ENCODE peak calls at places on chromosomes 4 and X, in four cellular contexts. A is esophagus squamous epithelium, I is astrocyte, P is Peyer's patch. E is an unnamed sample.

GRCh38 chrX:133676344-133677122 is 261.2 kb upstream of the GPC4 start:
- DNase-seq in A (no peak), P (no peak), I (no peak), E (no peak)

GRCh38 chrX:153642313-153642654 is 4.7 kb upstream of the DUSP9 start:
- DNase-seq in A (no peak), I (no peak), P (no peak), E (no peak)

GRCh38 chrX:97159916-97160800 is 276.4 kb downstream of the RPA4 start:
- DNase-seq in P (no peak), A (no peak), I (no peak), E (no peak)

GRCh38 chrX:111837226-111837625 is 38.8 kb upstream of the TRPC5OS start:
- DNase-seq in I (no peak), P (no peak), A (no peak), E (no peak)

GRCh38 chr4:620201-620600 is 5.2 kb upstream of the PDE6B start:
- DNase-seq in I (no peak), A (no peak), P (no peak), E (no peak)

GRCh38 chrX:12975999-12976558 is 1.2 kb downstream of the TMSB4X start:
- DNase-seq in P (peak; percentile 51), A (no peak), I (peak; percentile 27), E (no peak)

GRCh38 chr4:45472490-45472889 is 651.4 kb downstream of the GABRG1 start:
- DNase-seq in I (no peak), A (no peak), P (no peak), E (no peak)

GRCh38 chr4:129929052-129929451 is 833.1 kb downstream of the C4orf33 start:
- DNase-seq in A (no peak), I (no peak), P (no peak), E (no peak)

GRCh38 chr4:7632341-7632740 is 197.6 kb upstream of the PSAPL1 start:
- DNase-seq in I (no peak), A (no peak), P (no peak), E (no peak)

GRCh38 chrX:125422986-125423385 is 103.3 kb downstream of the TEX13C start:
- DNase-seq in P (no peak), I (no peak), A (no peak), E (no peak)

GRCh38 chr4:92232566-92232965 is 71.2 kb upstream of the GRID2 start:
- DNase-seq in P (no peak), A (no peak), I (no peak), E (no peak)

GRCh38 chr4:83646538-83646937 is 110.6 kb downstream of the GPAT3 start:
- DNase-seq in I (no peak), P (no peak), A (no peak), E (no peak)

GRCh38 chr4:102139132-102139573 is 206.1 kb downstream of the SLC39A8 start:
- DNase-seq in A (no peak), I (peak; percentile 90), P (no peak), E (peak; percentile 71)

GRCh38 chr4:535181-535923 is 36.3 kb downstream of the PIGG start:
- DNase-seq in A (no peak), P (no peak), I (no peak), E (no peak)

GRCh38 chr4:177093964-177094363 is 215.7 kb upstream of the NEIL3 start:
- DNase-seq in I (peak; percentile 21), P (no peak), A (no peak), E (no peak)

GRCh38 chr4:150209140-150209829 is 131.0 kb downstream of the DCLK2 start:
- DNase-seq in A (no peak), I (peak; percentile 43), P (peak; percentile 56), E (no peak)

GRCh38 chrX:10549280-10549679 is 71.1 kb downstream of the MID1 start:
- DNase-seq in I (no peak), P (no peak), A (no peak), E (no peak)

GRCh38 chr4:7559741-7560376 is 125.1 kb upstream of the PSAPL1 start:
- DNase-seq in A (no peak), P (no peak), I (no peak), E (no peak)

GRCh38 chr4:162506253-162506652 is 342.5 kb upstream of the FSTL5 start:
- DNase-seq in I (peak; percentile 80), A (no peak), P (no peak), E (no peak)

GRCh38 chr4:139844459-139845036 is 178.9 kb downstream of the MGST2 start:
- DNase-seq in A (no peak), P (no peak), I (no peak), E (no peak)

GRCh38 chr4:997375-998071 is 4.3 kb upstream of the SLC26A1 start:
- DNase-seq in P (no peak), I (no peak), A (no peak), E (no peak)

GRCh38 chrX:124211312-124211942 is 121.0 kb upstream of the TEX13D start:
- DNase-seq in A (no peak), P (no peak), I (no peak), E (no peak)

GRCh38 chr4:40150932-40151331 is 45.9 kb upstream of the RHOH start:
- DNase-seq in I (peak; percentile 10), A (no peak), P (no peak), E (no peak)
- H3K4me1 ChIP-seq in I (no peaks in the 10 kb centered on the region), A (no peaks in the 10 kb centered on the region), P (no peaks in the 10 kb centered on the region), E (no peaks in the 10 kb centered on the region)

DNA sequence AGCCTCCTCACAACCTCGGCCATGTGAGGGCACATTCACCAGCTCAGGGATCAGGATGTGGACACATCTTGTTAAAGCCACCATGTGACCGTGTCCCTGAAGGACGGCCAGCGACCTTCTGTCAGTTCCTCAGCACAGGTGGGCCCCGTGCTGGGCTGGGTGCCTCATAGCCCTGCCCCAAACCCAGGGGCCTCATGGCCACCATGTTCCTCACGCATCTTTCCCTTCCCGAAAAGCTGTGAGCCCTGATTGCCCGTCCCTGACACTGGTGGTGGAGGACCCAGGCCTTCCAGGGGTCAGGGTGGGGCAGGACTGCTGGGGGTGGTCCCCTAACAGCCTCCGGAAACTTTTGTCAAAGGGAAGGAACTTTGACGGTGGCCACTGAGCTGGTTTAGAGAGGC is 60.1 kb upstream of the ADRA2C start:
- DNase-seq in P (no peak), I (no peak), A (no peak), E (no peak)
- H3K4me1 ChIP-seq in P (no peaks in the 10 kb centered on the region), I (no peaks in the 10 kb centered on the region), A (no peaks in the 10 kb centered on the region), E (no peaks in the 10 kb centered on the region)

DNA sequence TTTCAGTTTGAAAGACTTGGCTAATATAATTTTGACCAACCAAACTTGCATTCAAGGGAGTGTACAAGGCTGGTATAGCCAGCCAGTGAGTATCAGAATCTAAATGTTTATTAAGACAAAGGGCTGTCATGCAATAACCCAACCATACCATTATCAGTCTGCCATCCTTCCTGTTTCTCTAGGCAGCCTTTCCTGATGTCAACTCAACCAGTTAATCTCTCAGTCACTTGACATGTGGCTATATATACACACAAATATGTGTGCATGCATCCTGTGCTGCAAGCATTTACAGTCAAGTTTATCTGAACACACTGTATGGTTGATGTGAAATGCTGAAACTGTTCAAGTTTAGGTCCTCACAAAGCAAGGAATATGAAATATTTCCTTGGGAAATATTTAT is 17.2 kb downstream of the BTK start:
- DNase-seq in I (no peak), P (no peak), A (no peak), E (no peak)
- H3K4me1 ChIP-seq in I (no peaks in the 10 kb centered on the region), P (no peaks in the 10 kb centered on the region), A (no peaks in the 10 kb centered on the region), E (no peaks in the 10 kb centered on the region)

DNA sequence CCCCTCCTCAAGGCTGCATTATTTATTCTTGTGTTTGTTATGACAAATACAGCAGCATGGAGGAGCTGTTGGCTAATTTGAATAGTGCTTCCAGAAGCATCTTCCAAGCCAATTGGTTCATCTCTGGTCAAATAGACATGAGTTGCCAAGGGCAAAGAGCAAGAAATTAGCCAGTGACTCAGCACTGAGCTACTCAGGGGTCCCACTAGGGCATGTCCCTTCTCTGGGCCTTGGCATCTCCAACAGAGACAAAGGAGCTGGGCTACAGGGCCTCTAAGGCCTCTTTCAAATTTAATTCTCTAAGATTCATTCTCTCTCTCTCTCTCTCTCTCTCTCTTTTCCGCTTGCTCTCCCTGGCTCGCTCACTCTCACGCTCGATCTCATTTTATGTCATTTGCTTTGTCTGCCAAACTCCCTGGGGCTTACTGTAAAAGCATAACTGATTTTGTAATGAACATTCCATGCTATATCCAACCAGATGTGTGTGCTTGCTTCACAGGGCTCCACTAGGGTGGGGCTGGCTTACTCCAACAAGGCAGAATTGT is 86.7 kb upstream of the MAGEA4 start:
- DNase-seq in P (no peak), I (peak; percentile 90), A (no peak), E (peak; percentile 58)
- H3K4me1 ChIP-seq in P (no peaks in the 10 kb centered on the region), I (peaks cover 5% of the 10 kb centered on the region), A (peaks cover 6% of the 10 kb centered on the region), E (no peaks in the 10 kb centered on the region)